ENCODE peak calls at places on chromosomes 16 and 17, in seven cellular contexts. N, F, E, D, V, Y and C are unnamed samples.

GRCh38 chr17:57855391-57856035 is 5.7 kb upstream of the MRPS23 start:
- DNase-seq in N (no peak), F (no peak), E (no peak), D (no peak), V (no peak), Y (no peak), C (no peak)

GRCh38 chr16:7090628-7091115 is 242.0 kb upstream of the RBFOX1 start:
- DNase-seq in N (no peak), F (no peak), E (no peak), D (no peak), V (no peak), Y (no peak), C (no peak)

GRCh38 chr17:42744283-42744805 is 496 bp downstream of the EZH1 start:
- DNase-seq in N (no peak), F (peak), E (peak), D (peak), V (no peak), Y (peak), C (peak)

GRCh38 chr16:77462894-77463293 is 28.1 kb upstream of the ADAMTS18 start:
- DNase-seq in N (no peak), F (no peak), E (no peak), D (no peak), V (no peak), Y (no peak), C (no peak)

GRCh38 chr17:48011405-48012150 is 26.0 kb downstream of the COPZ2 start:
- DNase-seq in N (no peak), F (no peak), E (no peak), D (peak), V (peak), Y (no peak), C (peak)

GRCh38 chr16:81645303-81645702 is 133.8 kb upstream of the PLCG2 start:
- DNase-seq in N (no peak), F (peak), E (no peak), D (no peak), V (no peak), Y (peak), C (peak)

GRCh38 chr16:23521037-23521743 is 10.9 kb upstream of the GGA2 start:
- DNase-seq in N (no peak), F (no peak), E (no peak), D (no peak), V (no peak), Y (no peak), C (no peak)

GRCh38 chr16:31138621-31139578 is 3.4 kb upstream of the PRSS8 start:
- DNase-seq in N (no peak), F (peak), E (no peak), D (peak), V (no peak), Y (no peak), C (peak)

GRCh38 chr16:87832759-87833502 is 36.4 kb downstream of the SLC7A5 start:
- DNase-seq in N (no peak), F (no peak), E (no peak), D (no peak), V (no peak), Y (no peak), C (no peak)

GRCh38 chr16:51180719-51181494 is 29.8 kb upstream of the SALL1 start:
- DNase-seq in N (no peak), F (no peak), E (no peak), D (no peak), V (no peak), Y (no peak), C (no peak)

GRCh38 chr17:50924800-50925199 is 58.6 kb upstream of the TOB1 start:
- DNase-seq in N (no peak), F (no peak), E (no peak), D (no peak), V (no peak), Y (no peak), C (no peak)

GRCh38 chr16:5056347-5056746 is 9.4 kb downstream of the C16orf89 start:
- DNase-seq in N (no peak), F (no peak), E (no peak), D (no peak), V (no peak), Y (no peak), C (no peak)

GRCh38 chr17:49776864-49777263 is 11.6 kb upstream of the KAT7 start:
- DNase-seq in N (no peak), F (no peak), E (no peak), D (no peak), V (no peak), Y (no peak), C (no peak)

GRCh38 chr17:951388-952132 is 28.0 kb downstream of the NXN start:
- DNase-seq in N (no peak), F (peak), E (no peak), D (peak), V (no peak), Y (no peak), C (peak)

GRCh38 chr16:21060027-21060510 is 90.6 kb downstream of the DNAH3 start:
- DNase-seq in N (no peak), F (no peak), E (no peak), D (no peak), V (no peak), Y (no peak), C (no peak)

GRCh38 chr16:56357765-56358322 is 67.5 kb downstream of the AMFR start:
- DNase-seq in N (no peak), F (no peak), E (peak), D (no peak), V (no peak), Y (peak), C (no peak)

GRCh38 chr17:2406903-2407790 is 6.3 kb upstream of the MNT start:
- DNase-seq in N (no peak), F (peak), E (no peak), D (peak), V (no peak), Y (no peak), C (peak)

GRCh38 chr17:1977583-1978395 is 47.3 kb downstream of the RTN4RL1 start:
- DNase-seq in N (no peak), F (no peak), E (no peak), D (no peak), V (no peak), Y (peak), C (no peak)

GRCh38 chr17:36653374-36653773 is 52.0 kb downstream of the MRM1 start:
- DNase-seq in N (no peak), F (no peak), E (no peak), D (no peak), V (no peak), Y (no peak), C (no peak)

GRCh38 chr16:84650062-84650991 is 2.0 kb downstream of the KLHL36 start:
- DNase-seq in N (no peak), F (no peak), E (no peak), D (peak), V (no peak), Y (no peak), C (peak)
- TF ChIP-seq CTCF in N (no peak), F (no peak), E (no peak), D (no peak), V (no peak), Y (no peak), C (no peak)

GRCh38 chr16:64410306-64410705 is 711.6 kb downstream of the CDH11 start:
- DNase-seq in N (no peak), F (no peak), E (no peak), D (no peak), V (no peak), Y (no peak), C (no peak)
- H3K27ac ChIP-seq in N (no peak), F (no peak), E (no peak), D (no peak), V (no peak), Y (no peak), C (no peak)

GRCh38 chr16:11205065-11205699 is 50.8 kb downstream of the SOCS1 start:
- DNase-seq in N (no peak), F (no peak), E (no peak), D (no peak), V (no peak), Y (no peak), C (no peak)
- TF ChIP-seq CTCF in N (no peak), F (no peak), E (no peak), D (no peak), V (no peak), Y (no peak), C (no peak)

DNA sequence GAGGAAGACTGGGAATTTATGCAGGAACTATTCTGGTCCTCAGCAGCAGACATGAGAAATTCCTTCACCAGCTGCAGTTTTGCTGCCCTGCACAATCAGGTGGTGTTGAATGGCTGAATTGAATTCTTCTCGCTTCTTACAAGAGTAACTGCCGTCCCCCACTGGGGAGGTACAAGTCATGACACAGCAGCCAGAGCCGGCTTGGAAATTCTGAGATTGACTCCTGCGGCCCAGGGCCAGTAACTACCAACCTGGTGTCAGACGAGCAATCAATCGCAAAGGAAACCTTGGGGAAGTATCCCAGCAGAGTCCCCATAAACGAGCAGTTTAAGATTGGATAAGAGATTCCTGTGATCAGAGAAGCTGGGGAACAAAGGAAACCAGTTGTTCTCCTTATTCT is 30.7 kb downstream of the KNOP1 start:
- DNase-seq in N (no peak), F (no peak), E (no peak), D (no peak), V (no peak), Y (no peak), C (no peak)
- H3K27ac ChIP-seq in N (no peak), F (no peak), E (no peak), D (no peak), V (no peak), Y (no peak), C (no peak)

GRCh38 chr17:17950347-17950746 is 21.9 kb downstream of the TOM1L2 start:
- DNase-seq in N (no peak), F (no peak), E (no peak), D (no peak), V (no peak), Y (no peak), C (no peak)

GRCh38 chr17:17954079-17954478 is 18.1 kb downstream of the TOM1L2 start:
- DNase-seq in N (no peak), F (no peak), E (no peak), D (no peak), V (no peak), Y (no peak), C (no peak)

GRCh38 chr17:17951524-17951923 is 20.7 kb downstream of the TOM1L2 start:
- DNase-seq in N (no peak), F (no peak), E (no peak), D (no peak), V (no peak), Y (no peak), C (no peak)

GRCh38 chr17:17950806-17951205 is 21.4 kb downstream of the TOM1L2 start:
- DNase-seq in N (no peak), F (no peak), E (no peak), D (peak), V (no peak), Y (no peak), C (no peak)

DNA sequence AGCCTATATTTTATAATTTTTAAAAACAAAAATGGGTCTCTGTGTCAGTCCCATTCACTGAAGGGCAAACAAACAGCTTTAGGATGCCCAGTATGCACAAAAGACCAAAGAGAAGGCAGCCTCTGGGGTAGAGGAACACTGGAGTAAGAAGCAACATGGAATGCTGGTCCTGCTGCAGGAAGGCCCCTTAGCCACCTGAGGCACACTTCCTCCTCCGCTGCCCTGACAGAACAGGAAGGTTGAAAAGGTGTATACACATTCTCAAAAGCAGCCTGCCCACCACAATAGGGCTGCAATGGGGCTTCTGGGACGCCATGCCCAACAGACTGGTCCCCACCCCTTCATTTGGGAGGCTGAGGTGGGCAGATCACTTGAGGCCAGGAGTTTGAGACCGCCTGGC is 19.5 kb downstream of the TOM1L2 start:
- DNase-seq in N (no peak), F (no peak), E (no peak), D (no peak), V (no peak), Y (no peak), C (no peak)
- TF ChIP-seq CTCF in N (no peak), F (no peak), E (no peak), D (no peak), V (no peak), Y (no peak), C (no peak)

GRCh38 chr16:1613240-1613639 is 1.1 kb downstream of the CRAMP1 start:
- DNase-seq in N (no peak), F (no peak), E (no peak), D (no peak), V (no peak), Y (no peak), C (peak)
- H3K27ac ChIP-seq in N (peak), F (peak), E (no peak), D (peak), V (peak), Y (no peak), C (peak)

DNA sequence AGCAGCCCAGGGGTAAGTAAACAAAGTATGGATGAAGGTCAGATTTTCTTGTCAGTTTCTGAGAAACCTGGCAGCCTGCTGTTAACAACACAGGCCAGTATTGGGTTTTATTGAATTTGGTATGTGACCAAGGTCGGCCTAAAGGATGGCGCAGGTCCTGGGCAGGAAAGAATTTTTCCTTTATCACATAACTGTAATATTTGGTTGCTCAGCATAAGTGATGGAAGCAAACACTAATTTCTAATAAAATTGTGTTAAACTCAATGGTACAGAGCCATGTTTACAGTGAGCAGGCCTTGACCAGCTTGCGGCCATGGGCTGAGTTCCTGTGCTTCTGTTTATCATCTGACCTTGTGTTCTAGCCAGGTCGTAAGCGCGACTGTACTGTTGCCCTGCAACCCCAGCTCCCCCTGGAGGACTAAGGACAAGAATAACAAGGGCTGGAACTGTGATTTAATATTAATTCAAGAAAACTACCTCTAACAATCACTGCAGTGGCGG is 10.5 kb downstream of the POLDIP2 start:
- DNase-seq in N (no peak), F (no peak), E (peak), D (no peak), V (no peak), Y (no peak), C (no peak)
- TF ChIP-seq CTCF in N (peak), F (peak), E (no peak), D (peak), V (no peak), Y (no peak), C (no peak)

GRCh38 chr16:86762035-86762550 is 183.7 kb downstream of the FOXL1 start:
- DNase-seq in N (no peak), F (no peak), E (no peak), D (no peak), V (no peak), Y (no peak), C (no peak)
- H3K27ac ChIP-seq in N (no peak), F (no peak), E (no peak), D (no peak), V (no peak), Y (no peak), C (peak)

GRCh38 chr16:28167730-28168129 is 44.0 kb downstream of the XPO6 start:
- DNase-seq in N (no peak), F (no peak), E (no peak), D (no peak), V (no peak), Y (no peak), C (no peak)

GRCh38 chr16:28168991-28169554 is 42.7 kb downstream of the XPO6 start:
- DNase-seq in N (no peak), F (no peak), E (no peak), D (no peak), V (no peak), Y (no peak), C (no peak)

GRCh38 chr16:28167221-28167620 is 44.5 kb downstream of the XPO6 start:
- DNase-seq in N (no peak), F (no peak), E (no peak), D (no peak), V (no peak), Y (no peak), C (peak)

GRCh38 chr16:28175715-28176114 is 36.0 kb downstream of the XPO6 start:
- DNase-seq in N (no peak), F (no peak), E (no peak), D (no peak), V (no peak), Y (no peak), C (no peak)

DNA sequence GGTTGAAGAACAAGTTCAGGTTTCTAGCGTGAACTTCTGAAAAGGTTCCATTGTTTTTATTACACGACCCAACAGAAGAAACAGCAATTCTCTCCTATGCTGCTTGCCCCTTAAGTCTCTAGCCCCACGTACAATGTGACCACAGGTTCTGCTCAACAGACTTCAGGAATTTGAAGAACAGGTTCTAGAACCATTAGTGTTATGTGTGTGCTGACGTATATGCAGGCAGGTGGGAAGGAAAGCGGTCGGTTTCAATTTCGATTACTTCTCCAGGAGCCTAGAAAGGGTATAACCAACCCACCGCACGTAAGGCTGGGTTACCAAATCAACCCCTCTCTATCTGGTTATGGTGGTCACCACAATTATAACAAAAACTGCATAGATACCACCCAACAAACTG is 39.4 kb downstream of the XPO6 start:
- DNase-seq in N (no peak), F (no peak), E (no peak), D (no peak), V (no peak), Y (no peak), C (no peak)
- TF ChIP-seq CTCF in N (no peak), F (no peak), E (no peak), D (no peak), V (no peak), Y (no peak), C (no peak)

GRCh38 chr17:61209099-61209439 is 190.6 kb upstream of the TBX2 start:
- DNase-seq in N (no peak), F (no peak), E (no peak), D (no peak), V (no peak), Y (no peak), C (no peak)
- H3K27ac ChIP-seq in N (peak), F (peak), E (no peak), D (no peak), V (peak), Y (no peak), C (no peak)